ENCODE peak calls at places on chromosomes 16 and 17, in six cellular contexts. M, J, F, V, A and O are unnamed samples.

GRCh38 chr17:76678330-76678729 is 32.4 kb downstream of the MXRA7 start:
- DNase-seq in M (no peak), J (peak), F (no peak), V (no peak), A (no peak), O (no peak)

GRCh38 chr17:77488531-77489238 is 347.9 kb downstream of the SEC14L1 start:
- DNase-seq in M (peak), J (no peak), F (no peak), V (no peak), A (no peak), O (no peak)

GRCh38 chr17:81345211-81346089 is 49.8 kb upstream of the BAHCC1 start:
- DNase-seq in M (peak), J (peak), F (peak), V (peak), A (no peak), O (peak)

GRCh38 chr16:79798416-79799053 is 198.0 kb upstream of the MAF start:
- DNase-seq in M (no peak), J (no peak), F (no peak), V (no peak), A (no peak), O (no peak)

GRCh38 chr17:77815127-77815905 is 143.2 kb upstream of the TNRC6C start:
- DNase-seq in M (peak), J (no peak), F (no peak), V (no peak), A (no peak), O (no peak)

GRCh38 chr17:46061435-46061834 is 62.4 kb downstream of the STH start:
- DNase-seq in M (no peak), J (no peak), F (no peak), V (no peak), A (no peak), O (peak)

GRCh38 chr16:24535827-24536226 is 3.5 kb upstream of the RBBP6 start:
- DNase-seq in M (no peak), J (no peak), F (no peak), V (peak), A (no peak), O (no peak)

GRCh38 chr17:54968954-54969400 is 412 bp downstream of the STXBP4 start:
- DNase-seq in M (peak), J (no peak), F (no peak), V (peak), A (no peak), O (peak)

GRCh38 chr16:50303041-50303604 is 36.8 kb downstream of the ADCY7 start:
- DNase-seq in M (peak), J (no peak), F (no peak), V (no peak), A (no peak), O (no peak)